ENCODE peak calls at places on chromosomes 4 and X, in nine cellular contexts. B, T, A, P, Y, D, Z, X and O are unnamed samples.

GRCh38 chr4:20506827-20507226 is 193.4 kb upstream of the PACRGL start:
- DNase-seq in P (no peak), Z (no peak), B (no peak), D (no peak), X (no peak), T (no peak), A (no peak), Y (no peak), O (no peak)

GRCh38 chr4:41505161-41505653 is 32.8 kb upstream of the LIMCH1 start:
- DNase-seq in Y (no peak), A (no peak), B (no peak), X (peak; percentile 62), D (no peak), P (no peak), T (no peak), Z (no peak), O (peak; percentile 52)

GRCh38 chr4:110184791-110185155 is 13.6 kb downstream of the ELOVL6 start:
- DNase-seq in D (no peak), Y (no peak), T (no peak), Z (no peak), B (no peak), A (no peak), P (no peak), X (no peak), O (no peak)

GRCh38 chr4:153115322-153116100 is 88.7 kb upstream of the TRIM2 start:
- DNase-seq in T (no peak), D (peak; percentile 68), X (peak; percentile 34), Y (peak; percentile 52), P (peak; percentile 39), B (no peak), Z (peak; percentile 89), A (peak; percentile 29), O (no peak)

GRCh38 chr4:122775039-122775438 is 42.5 kb downstream of the BBS12 start:
- DNase-seq in T (no peak), Y (no peak), X (no peak), A (no peak), P (no peak), D (no peak), Z (no peak), B (no peak), O (no peak)

GRCh38 chr4:111736516-111736915 is 408.7 kb upstream of the FAM241A start:
- DNase-seq in P (no peak), X (no peak), A (no peak), D (no peak), Y (no peak), B (no peak), Z (no peak), T (no peak), O (no peak)

GRCh38 chr4:98746530-98746929 is 88.1 kb upstream of the TSPAN5 start:
- DNase-seq in T (no peak), Z (peak; percentile 20), Y (no peak), A (peak; percentile 50), X (no peak), D (peak; percentile 44), P (no peak), B (no peak), O (no peak)

GRCh38 chrX:39121903-39122302 is 320.6 kb downstream of the MID1IP1 start:
- DNase-seq in A (no peak), P (no peak), Y (no peak), B (no peak), X (no peak), D (no peak), Z (no peak), T (no peak), O (no peak)

GRCh38 chrX:41600266-41600665 is 88.5 kb upstream of the GPR34 start:
- DNase-seq in D (peak; percentile 59), X (no peak), T (peak; percentile 28), B (no peak), A (no peak), Y (no peak), P (no peak), Z (no peak), O (no peak)

GRCh38 chrX:37942170-37942569 is 64.2 kb upstream of the SYTL5 start:
- DNase-seq in X (no peak), Z (no peak), D (no peak), T (no peak), A (no peak), P (no peak), Y (no peak), B (no peak), O (no peak)

GRCh38 chr4:128979934-128980333 is 113.4 kb downstream of the SCLT1 start:
- DNase-seq in D (peak; percentile 19), Z (no peak), X (no peak), A (no peak), Y (peak; percentile 3), T (no peak), B (no peak), P (no peak), O (no peak)

GRCh38 chr4:8043596-8043995 is 103.9 kb upstream of the AFAP1 start:
- DNase-seq in A (no peak), B (no peak), P (no peak), X (no peak), D (no peak), Y (no peak), Z (no peak), T (no peak), O (no peak)

GRCh38 chrX:107686792-107687191 is 58.5 kb downstream of the PRPS1 start:
- DNase-seq in B (no peak), Y (no peak), T (no peak), A (no peak), Z (no peak), X (no peak), D (no peak), P (no peak), O (no peak)

GRCh38 chr4:144709793-144710525 is 64.0 kb downstream of the HHIP start:
- DNase-seq in X (no peak), Y (peak; percentile 10), D (no peak), A (no peak), P (no peak), T (no peak), Z (no peak), B (no peak), O (no peak)

GRCh38 chr4:10733486-10733885 is 48.9 kb upstream of the CLNK start:
- DNase-seq in P (no peak), Z (no peak), A (no peak), X (no peak), Y (no peak), B (no peak), T (no peak), D (no peak), O (no peak)

GRCh38 chr4:167903291-167903721 is 189.0 kb upstream of the ANXA10 start:
- DNase-seq in X (no peak), Y (peak; percentile 1), A (no peak), Z (no peak), P (no peak), T (no peak), B (no peak), D (no peak), O (no peak)

GRCh38 chr4:107740950-107741701 is 21.1 kb upstream of the PAPSS1 start:
- DNase-seq in B (no peak), Y (no peak), T (no peak), X (peak; percentile 60), D (no peak), Z (no peak), A (no peak), P (no peak), O (no peak)

GRCh38 chr4:10090467-10091250 is 25.9 kb downstream of the WDR1 start:
- DNase-seq in X (no peak), A (no peak), Z (no peak), Y (no peak), B (no peak), D (no peak), T (no peak), P (no peak), O (no peak)

GRCh38 chrX:63746715-63747114 is 38.3 kb downstream of the ARHGEF9 start:
- DNase-seq in D (no peak), Z (peak; percentile 13), T (no peak), Y (no peak), B (no peak), A (no peak), X (no peak), P (no peak), O (no peak)

DNA sequence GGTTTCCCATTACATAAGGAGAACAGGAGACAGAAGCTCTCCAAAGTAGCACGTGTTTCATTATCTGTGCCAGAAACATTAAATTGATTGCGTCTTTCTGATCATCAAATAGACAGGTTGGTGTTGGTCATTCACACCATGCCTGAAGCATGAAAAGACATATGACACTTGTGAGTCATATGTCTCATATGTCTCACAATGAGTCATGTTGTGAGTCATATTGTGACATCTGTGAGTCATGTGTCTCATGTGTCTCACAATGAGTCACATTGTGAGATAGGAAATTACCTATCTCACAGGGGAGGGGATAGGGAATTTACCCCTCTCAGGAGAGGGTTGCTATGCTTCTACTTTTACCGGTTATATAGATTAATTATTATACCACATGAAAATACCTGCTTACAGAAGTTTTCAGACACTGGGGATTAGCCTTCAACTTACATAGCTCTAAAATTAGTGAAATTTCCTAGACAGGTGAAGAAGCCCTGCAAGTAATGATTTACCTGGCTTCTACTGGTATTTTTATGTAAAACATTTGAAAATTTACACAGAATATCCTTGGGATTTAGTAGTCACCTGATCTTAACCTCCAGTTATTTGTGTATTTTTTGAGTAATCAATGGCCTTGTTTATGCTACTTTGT is 80.8 kb downstream of the NPFFR2 start:
- DNase-seq in X (no peak), A (no peak), P (no peak), Y (peak; percentile 2), D (peak; percentile 31), T (no peak), B (no peak), Z (no peak), O (peak; percentile 50)
- H3K27ac ChIP-seq in X (no peak overlapping the region), A (no peak overlapping the region), P (no peak overlapping the region), Y (no peak overlapping the region), D (no peak overlapping the region), T (no peak overlapping the region), B (no peak overlapping the region), Z (no peak overlapping the region), O (peak overlapping the region; percentile 71)

DNA sequence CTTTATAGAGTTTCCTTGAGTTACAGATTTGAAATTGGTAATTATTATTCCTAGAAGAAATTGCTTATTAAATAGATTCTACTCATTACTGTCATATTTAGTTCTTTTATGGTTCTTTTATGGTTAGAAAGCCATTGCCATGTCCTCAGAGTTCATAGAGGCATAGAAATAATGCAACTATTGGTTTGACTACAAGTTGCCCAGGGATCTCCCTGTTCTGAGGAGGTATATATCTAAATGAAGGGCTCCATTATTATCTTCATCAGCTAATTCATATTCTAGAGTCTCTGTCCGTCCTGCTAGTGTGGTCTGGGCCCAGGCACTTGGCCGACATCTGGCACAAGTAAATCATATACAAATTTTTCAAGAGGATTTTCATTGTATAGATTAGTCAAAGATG is 535.7 kb downstream of the PPP4R3C start:
- DNase-seq in D (no peak), X (no peak), P (no peak), A (no peak), Y (no peak), T (no peak), Z (no peak), B (no peak), O (no peak)
- H3K27ac ChIP-seq in D (no peak overlapping the region), X (no peak overlapping the region), P (no peak overlapping the region), A (no peak overlapping the region), Y (no peak overlapping the region), T (no peak overlapping the region), Z (no peak overlapping the region), B (no peak overlapping the region), O (no peak overlapping the region)

GRCh38 chrX:86047174-86047991 is at the start of gene CHM:
- DNase-seq in X (peak; percentile 66), P (peak; percentile 72), B (peak; percentile 52), T (peak; percentile 81), Z (peak; percentile 72), Y (peak; percentile 75), A (peak; percentile 79), D (peak; percentile 92), O (no peak)
- H3K27ac ChIP-seq in X (peak within 1 kb of the TSS; percentile 78), P (peak within 1 kb of the TSS; percentile 54), B (peak within 1 kb of the TSS; percentile 91), T (peak within 1 kb of the TSS; percentile 65), Z (peak within 1 kb of the TSS; percentile 84), Y (peak within 1 kb of the TSS; percentile 86), A (peak within 1 kb of the TSS; percentile 73), D (peak within 1 kb of the TSS; percentile 74), O (peak within 1 kb of the TSS; percentile 84)

GRCh38 chr4:25915359-25915716 is 1.3 kb downstream of the SMIM20 start:
- DNase-seq in B (no peak), D (no peak), Y (no peak), A (no peak), T (no peak), P (no peak), X (no peak), Z (no peak), O (no peak)
- H3K27ac ChIP-seq in B (no peak overlapping the region), D (peak overlapping the region; percentile 56), Y (peak overlapping the region; percentile 92), A (no peak overlapping the region), T (no peak overlapping the region), P (no peak overlapping the region), X (peak overlapping the region; percentile 85), Z (no peak overlapping the region), O (peak overlapping the region; percentile 50)